ENCODE peak calls at places on chromosome 12, in six cellular contexts. S, I, C, R, T and Q are unnamed samples.

GRCh38 chr12:110253176-110253575 is 27.9 kb upstream of the ATP2A2 start:
- DNase-seq in S (no peak), I (peak), C (peak), R (no peak), T (peak), Q (peak)

GRCh38 chr12:9906888-9907287 is 25.3 kb downstream of the CLEC2A start:
- DNase-seq in S (no peak), I (no peak), C (no peak), R (no peak), T (no peak), Q (no peak)

GRCh38 chr12:12627308-12627827 is 15.7 kb downstream of the CREBL2 start:
- DNase-seq in S (no peak), I (no peak), C (no peak), R (no peak), T (no peak), Q (no peak)

GRCh38 chr12:52244615-52244994 is 11.6 kb downstream of the KRT7 start:
- DNase-seq in S (no peak), I (no peak), C (no peak), R (no peak), T (no peak), Q (no peak)

GRCh38 chr12:124446364-124446763 is 121.0 kb downstream of the NCOR2 start:
- DNase-seq in S (no peak), I (no peak), C (no peak), R (no peak), T (no peak), Q (no peak)

GRCh38 chr12:64216239-64216638 is 5.9 kb downstream of the KICS2 start:
- DNase-seq in S (no peak), I (no peak), C (no peak), R (no peak), T (no peak), Q (no peak)

GRCh38 chr12:108302471-108303311 is 36.4 kb downstream of the CMKLR1 start:
- DNase-seq in S (no peak), I (no peak), C (peak), R (no peak), T (peak), Q (peak)

GRCh38 chr12:118357327-118358007 is 15.2 kb downstream of the TAOK3 start:
- DNase-seq in S (peak), I (peak), C (peak), R (no peak), T (peak), Q (peak)

GRCh38 chr12:64793610-64794009 is 30.8 kb upstream of the TBC1D30 start:
- DNase-seq in S (no peak), I (no peak), C (no peak), R (no peak), T (no peak), Q (no peak)

GRCh38 chr12:1836854-1837411 is 16.6 kb downstream of the LRTM2 start:
- DNase-seq in S (no peak), I (no peak), C (no peak), R (peak), T (no peak), Q (no peak)

GRCh38 chr12:132275110-132275531 is 54.3 kb downstream of the GALNT9 start:
- DNase-seq in S (no peak), I (peak), C (no peak), R (no peak), T (peak), Q (no peak)

GRCh38 chr12:19273482-19274330 is 144.2 kb downstream of the PLEKHA5 start:
- DNase-seq in S (no peak), I (peak), C (peak), R (no peak), T (peak), Q (peak)

GRCh38 chr12:27500546-27500945 is 23.5 kb upstream of the PPFIBP1 start:
- DNase-seq in S (no peak), I (no peak), C (no peak), R (no peak), T (no peak), Q (no peak)

GRCh38 chr12:41511247-41511646 is 323.1 kb downstream of the PDZRN4 start:
- DNase-seq in S (no peak), I (no peak), C (no peak), R (no peak), T (no peak), Q (no peak)

GRCh38 chr12:13686243-13686642 is 295.2 kb downstream of the GRIN2B start:
- DNase-seq in S (no peak), I (no peak), C (no peak), R (no peak), T (no peak), Q (no peak)

GRCh38 chr12:28814246-28814645 is 334.8 kb upstream of the FAR2 start:
- DNase-seq in S (no peak), I (no peak), C (no peak), R (no peak), T (peak), Q (no peak)

GRCh38 chr12:52682381-52682660 is 2.1 kb upstream of the KRT1 start:
- DNase-seq in S (no peak), I (no peak), C (no peak), R (no peak), T (no peak), Q (no peak)

GRCh38 chr12:64633940-64634337 is 23.6 kb downstream of the RASSF3 start:
- DNase-seq in S (no peak), I (peak), C (no peak), R (no peak), T (peak), Q (peak)

GRCh38 chr12:39788235-39788634 is 168.6 kb upstream of the ABCD2 start:
- DNase-seq in S (no peak), I (no peak), C (no peak), R (no peak), T (no peak), Q (no peak)

GRCh38 chr12:62737615-62738014 is 197.3 kb downstream of the PPM1H start:
- DNase-seq in S (no peak), I (peak), C (no peak), R (no peak), T (no peak), Q (no peak)

GRCh38 chr12:27975222-27976136 is 2.9 kb upstream of the PTHLH start:
- DNase-seq in S (no peak), I (peak), C (no peak), R (peak), T (peak), Q (no peak)

GRCh38 chr12:125143491-125143890 is 78.3 kb downstream of the AACS start:
- DNase-seq in S (no peak), I (peak), C (no peak), R (no peak), T (no peak), Q (no peak)

GRCh38 chr12:125890983-125891382 is 825.7 kb downstream of the AACS start:
- DNase-seq in S (no peak), I (no peak), C (no peak), R (no peak), T (no peak), Q (no peak)

GRCh38 chr12:18171571-18171970 is 81.6 kb upstream of the RERGL start:
- DNase-seq in S (no peak), I (no peak), C (no peak), R (no peak), T (no peak), Q (no peak)

GRCh38 chr12:3803865-3804472 is 51.1 kb upstream of the CRACR2A start:
- DNase-seq in S (peak), I (peak), C (peak), R (peak), T (peak), Q (peak)

GRCh38 chr12:11174022-11174421 is 3.0 kb downstream of the SMIM10L1 start:
- DNase-seq in S (no peak), I (peak), C (no peak), R (no peak), T (no peak), Q (no peak)

GRCh38 chr12:24808651-24809050 is 140.2 kb downstream of the BCAT1 start:
- DNase-seq in S (no peak), I (no peak), C (no peak), R (no peak), T (no peak), Q (no peak)

DNA sequence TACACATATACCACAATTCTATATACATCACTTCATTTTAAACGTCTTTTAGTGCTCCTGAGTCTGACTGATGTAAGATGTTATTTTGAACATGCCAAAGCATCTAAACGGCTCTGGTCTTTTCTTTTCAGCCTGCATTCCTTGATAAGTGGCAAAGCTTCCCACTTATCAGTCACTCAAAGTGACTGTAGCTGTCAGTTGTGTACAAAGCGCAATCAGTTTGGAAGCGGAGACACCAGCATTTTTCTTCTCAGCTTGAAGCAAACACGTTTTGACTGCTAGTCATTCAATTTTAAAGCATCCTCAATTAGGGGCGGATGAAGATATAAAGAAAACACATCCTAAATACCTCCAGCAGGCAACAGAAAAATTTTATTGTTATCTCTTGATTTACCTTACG is 226.8 kb downstream of the SOX5 start:
- DNase-seq in S (no peak), I (no peak), C (no peak), R (no peak), T (no peak), Q (no peak)
- TF ChIP-seq POLR2A in S (no peak), I (no peak), C (no peak), R (no peak), T (no peak), Q (no peak)

GRCh38 chr12:49827351-49828099 is 688 bp downstream of the NCKAP5L start:
- DNase-seq in S (no peak), I (peak), C (peak), R (no peak), T (peak), Q (peak)

GRCh38 chr12:49825360-49825970 is 2.7 kb downstream of the NCKAP5L start:
- DNase-seq in S (no peak), I (peak), C (peak), R (no peak), T (peak), Q (peak)

GRCh38 chr12:49831717-49832116 is 3.5 kb upstream of the NCKAP5L start:
- DNase-seq in S (no peak), I (no peak), C (peak), R (no peak), T (no peak), Q (no peak)

GRCh38 chr12:49825971-49826421 is 2.2 kb downstream of the NCKAP5L start:
- DNase-seq in S (no peak), I (peak), C (peak), R (no peak), T (peak), Q (peak)

GRCh38 chr12:49828143-49829091 is at the start of gene NCKAP5L:
- DNase-seq in S (no peak), I (peak), C (peak), R (peak), T (peak), Q (peak)
- TF ChIP-seq POLR2A in S (peak), I (peak), C (no peak), R (no peak), T (peak), Q (peak)

GRCh38 chr12:54292083-54292930 is 8.5 kb downstream of the NFE2 start:
- DNase-seq in S (no peak), I (no peak), C (peak), R (no peak), T (no peak), Q (no peak)

GRCh38 chr12:54294914-54295566 is 5.8 kb downstream of the NFE2 start:
- DNase-seq in S (no peak), I (no peak), C (peak), R (no peak), T (no peak), Q (no peak)

GRCh38 chr12:54292931-54293241 is 7.9 kb downstream of the NFE2 start:
- DNase-seq in S (no peak), I (no peak), C (peak), R (no peak), T (no peak), Q (no peak)

GRCh38 chr12:54296393-54297121 is 4.3 kb downstream of the NFE2 start:
- DNase-seq in S (no peak), I (no peak), C (peak), R (no peak), T (no peak), Q (no peak)

DNA sequence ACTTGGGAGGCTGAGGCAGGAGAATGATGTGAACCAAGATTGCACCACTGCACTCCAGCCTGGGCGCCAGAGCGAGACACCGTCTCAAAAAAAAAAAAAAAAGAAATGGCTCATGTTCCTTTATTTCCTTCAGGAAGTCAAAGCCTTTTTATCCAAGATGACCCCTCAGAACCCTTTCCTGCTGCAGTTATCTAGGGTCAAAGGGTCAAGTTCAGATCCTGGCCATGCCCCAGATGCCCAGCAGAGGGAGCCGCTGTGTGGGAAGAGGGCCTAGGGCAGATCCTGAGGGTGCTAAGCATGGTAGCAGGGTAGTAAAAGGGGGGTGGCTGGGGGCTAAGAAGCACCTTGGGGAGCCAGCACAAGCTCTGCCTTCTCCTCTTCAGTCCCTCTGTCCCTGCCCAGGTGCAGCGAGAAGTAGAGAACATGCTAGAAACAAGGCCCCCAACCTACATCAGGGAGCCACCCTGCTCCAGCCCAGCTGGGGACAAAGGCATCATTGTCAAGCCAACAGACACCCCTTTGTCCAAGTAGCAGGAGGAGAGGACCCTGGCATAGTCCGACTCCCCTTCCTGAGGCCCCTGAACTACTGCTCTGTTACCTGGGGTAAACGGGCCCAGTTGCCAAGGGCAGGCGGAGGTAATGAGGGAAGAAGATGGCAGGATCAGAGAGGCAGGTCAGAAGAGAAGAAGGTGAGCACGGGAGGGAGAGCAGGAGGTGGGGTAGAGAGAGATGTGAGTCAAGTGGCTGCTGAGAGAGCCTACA is 6.5 kb downstream of the NFE2 start:
- DNase-seq in S (no peak), I (no peak), C (peak), R (peak), T (peak), Q (peak)
- TF ChIP-seq POLR2A in S (no peak), I (no peak), C (no peak), R (no peak), T (no peak), Q (no peak)

GRCh38 chr12:113422929-113423669 is 919 bp downstream of the SDSL start:
- DNase-seq in S (no peak), I (peak), C (no peak), R (no peak), T (no peak), Q (no peak)

GRCh38 chr12:113420996-113421595 is 1.1 kb upstream of the SDSL start:
- DNase-seq in S (no peak), I (no peak), C (no peak), R (no peak), T (no peak), Q (no peak)

GRCh38 chr12:113425960-113426453 is 3.8 kb downstream of the SDSL start:
- DNase-seq in S (peak), I (no peak), C (no peak), R (no peak), T (no peak), Q (no peak)

GRCh38 chr12:113424915-113425823 is 3.0 kb downstream of the SDSL start:
- DNase-seq in S (no peak), I (peak), C (peak), R (peak), T (peak), Q (peak)

GRCh38 chr12:113422030-113422900 is at the start of gene SDSL:
- DNase-seq in S (peak), I (peak), C (peak), R (peak), T (peak), Q (peak)
- TF ChIP-seq POLR2A in S (no peak), I (no peak), C (no peak), R (peak), T (peak), Q (no peak)